ENCODE peak calls at places on chromosomes 3 and 15, in nine cellular contexts. T is cardiac fibroblast; J is upper lobe of right lung; H is SK-N-SH; C is esophagus squamous epithelium; U is right lobe of liver; R is adrenal gland; S is right atrium auricular region; X is CD4-positive, alpha-beta T cell. Q is an unnamed sample.

GRCh38 chr3:117350386-117350785 is 640.8 kb downstream of the TUSC7 start:
- DNase-seq in T (no peak), J (no peak), H (no peak), C (no peak), U (no peak), R (no peak), S (no peak), X (no peak), Q (no peak)

GRCh38 chr3:74055064-74055463 is 430.3 kb upstream of the PDZRN3 start:
- DNase-seq in T (no peak), J (no peak), H (no peak), C (no peak), U (no peak), R (no peak), S (no peak), X (no peak), Q (no peak)

GRCh38 chr15:61314443-61314842 is 85.3 kb upstream of the RORA start:
- DNase-seq in T (no peak), J (no peak), H (no peak), C (no peak), U (no peak), R (no peak), S (no peak), X (no peak), Q (no peak)

GRCh38 chr3:128572644-128573105 is 77.9 kb downstream of the RPN1 start:
- DNase-seq in T (no peak), J (no peak), H (peak; percentile 70), C (no peak), U (no peak), R (no peak), S (no peak), X (no peak), Q (no peak)

GRCh38 chr3:53843195-53844177 is 2.7 kb downstream of the CHDH start:
- DNase-seq in T (no peak), J (no peak), H (no peak), C (no peak), U (peak; percentile 75), R (no peak), S (no peak), X (no peak), Q (no peak)

GRCh38 chr3:38649500-38650247 is at the start of gene SCN5A:
- DNase-seq in T (peak; percentile 28), J (peak; percentile 70), H (peak; percentile 94), C (no peak), U (no peak), R (peak; percentile 58), S (no peak), X (no peak), Q (no peak)

GRCh38 chr3:102488316-102488715 is 53.5 kb downstream of the ZPLD1 start:
- DNase-seq in T (no peak), J (no peak), H (no peak), C (no peak), U (no peak), R (no peak), S (no peak), X (no peak), Q (no peak)

GRCh38 chr15:69021895-69022294 is 7.4 kb downstream of the NOX5 start:
- DNase-seq in T (no peak), J (no peak), H (no peak), C (no peak), U (no peak), R (no peak), S (no peak), X (no peak), Q (no peak)

GRCh38 chr3:190721330-190721729 is 141.2 kb downstream of the GMNC start:
- DNase-seq in T (no peak), J (no peak), H (no peak), C (no peak), U (no peak), R (no peak), S (no peak), X (no peak), Q (peak; percentile 34)

GRCh38 chr15:65423150-65423976 is 616 bp upstream of the IGDCC4 start:
- DNase-seq in T (no peak), J (peak; percentile 48), H (no peak), C (no peak), U (no peak), R (no peak), S (no peak), X (no peak), Q (no peak)

GRCh38 chr3:36674816-36675215 is 89.5 kb downstream of the DCLK3 start:
- DNase-seq in T (no peak), J (no peak), H (no peak), C (no peak), U (no peak), R (no peak), S (no peak), X (no peak), Q (no peak)

GRCh38 chr3:104316118-104316517 is 1050.6 kb upstream of the ALCAM start:
- DNase-seq in T (no peak), J (no peak), H (no peak), C (no peak), U (no peak), R (no peak), S (no peak), X (no peak), Q (no peak)

GRCh38 chr3:5021571-5022092 is 42.4 kb downstream of the BHLHE40 start:
- DNase-seq in T (no peak), J (no peak), H (no peak), C (no peak), U (no peak), R (no peak), S (no peak), X (no peak), Q (peak; percentile 73)

GRCh38 chr15:25525741-25526140 is 86.9 kb upstream of the UBE3A start:
- DNase-seq in T (no peak), J (no peak), H (no peak), C (no peak), U (no peak), R (no peak), S (no peak), X (no peak), Q (no peak)

GRCh38 chr3:38345879-38346583 is 554 bp upstream of the XYLB start:
- DNase-seq in T (no peak), J (no peak), H (no peak), C (no peak), U (no peak), R (no peak), S (no peak), X (no peak), Q (no peak)

GRCh38 chr3:189122120-189122519 is 49.7 kb upstream of the TPRG1 start:
- DNase-seq in T (no peak), J (no peak), H (no peak), C (no peak), U (no peak), R (no peak), S (no peak), X (no peak), Q (no peak)

GRCh38 chr15:78633348-78633747 is 7.7 kb downstream of the CHRNB4 start:
- DNase-seq in T (no peak), J (no peak), H (no peak), C (no peak), U (no peak), R (no peak), S (no peak), X (no peak), Q (no peak)
- TF ChIP-seq CTCF in T (no peak), J (no peak), H (no peak), C (no peak), U (no peak), R (no peak), S (no peak), X (no peak), Q (no peak)

GRCh38 chr3:45842851-45843625 is 1.1 kb upstream of the LZTFL1 start:
- DNase-seq in T (no peak), J (no peak), H (no peak), C (no peak), U (no peak), R (no peak), S (no peak), X (no peak), Q (no peak)

GRCh38 chr3:45841380-45841700 is 579 bp downstream of the LZTFL1 start:
- DNase-seq in T (peak; percentile 27), J (peak; percentile 68), H (no peak), C (no peak), U (no peak), R (no peak), S (no peak), X (no peak), Q (no peak)

GRCh38 chr3:45838466-45838865 is 3.5 kb downstream of the LZTFL1 start:
- DNase-seq in T (no peak), J (no peak), H (no peak), C (no peak), U (no peak), R (no peak), S (no peak), X (no peak), Q (no peak)

DNA sequence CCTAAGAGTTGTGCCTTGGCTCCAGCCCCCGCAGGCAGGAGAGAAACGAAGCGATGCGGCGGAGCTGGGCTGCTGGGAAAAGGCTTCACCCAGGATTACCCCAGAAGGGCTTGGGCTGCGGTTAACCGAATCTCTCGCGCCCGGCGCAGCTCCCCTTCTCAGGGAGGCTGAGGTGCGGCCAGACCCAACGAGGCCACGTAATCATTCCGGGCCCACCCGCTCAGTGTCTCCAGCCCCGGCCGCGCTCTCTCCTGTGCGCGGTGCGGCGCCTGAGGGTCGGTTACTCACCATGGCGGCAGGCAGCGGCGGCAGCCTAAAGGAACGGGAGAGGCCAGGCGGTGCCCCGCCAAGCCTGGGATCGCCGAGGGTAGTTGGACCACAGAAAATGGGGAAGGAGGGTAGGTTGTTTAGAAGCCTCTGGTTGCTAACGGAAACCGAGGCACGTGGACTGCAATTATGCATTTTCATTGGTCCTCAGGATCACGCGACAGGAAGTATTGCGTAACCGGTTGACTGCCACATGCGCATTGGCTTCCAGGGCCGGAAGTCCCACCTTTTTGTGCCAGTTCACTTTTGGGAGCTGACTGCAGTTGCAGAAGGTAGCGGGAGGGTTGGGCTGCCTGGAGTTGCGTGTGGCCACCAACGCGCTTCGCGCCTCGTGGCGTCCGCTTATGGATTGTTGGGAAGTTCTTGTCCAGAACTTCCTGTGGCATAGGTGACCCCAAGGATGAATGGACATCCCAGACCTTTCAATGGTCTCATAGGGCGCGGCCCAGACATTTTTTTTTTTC is at the start of gene LZTFL1:
- DNase-seq in T (peak; percentile 98), J (peak; percentile 91), H (peak; percentile 90), C (peak; percentile 72), U (peak; percentile 90), R (peak; percentile 91), S (peak; percentile 97), X (peak; percentile 84), Q (peak; percentile 92)
- TF ChIP-seq CTCF in T (no peak), J (no peak), H (no peak), C (no peak), U (no peak), R (no peak), S (no peak), X (no peak), Q (no peak)

GRCh38 chr3:147383617-147384016 is 22.7 kb downstream of the ZIC4 start:
- DNase-seq in T (no peak), J (no peak), H (no peak), C (no peak), U (no peak), R (no peak), S (no peak), X (no peak), Q (no peak)
- TF ChIP-seq CTCF in T (no peak), J (no peak), H (peak; percentile 29), C (no peak), U (peak; percentile 25), R (no peak), S (no peak), X (no peak), Q (peak; percentile 20)

DNA sequence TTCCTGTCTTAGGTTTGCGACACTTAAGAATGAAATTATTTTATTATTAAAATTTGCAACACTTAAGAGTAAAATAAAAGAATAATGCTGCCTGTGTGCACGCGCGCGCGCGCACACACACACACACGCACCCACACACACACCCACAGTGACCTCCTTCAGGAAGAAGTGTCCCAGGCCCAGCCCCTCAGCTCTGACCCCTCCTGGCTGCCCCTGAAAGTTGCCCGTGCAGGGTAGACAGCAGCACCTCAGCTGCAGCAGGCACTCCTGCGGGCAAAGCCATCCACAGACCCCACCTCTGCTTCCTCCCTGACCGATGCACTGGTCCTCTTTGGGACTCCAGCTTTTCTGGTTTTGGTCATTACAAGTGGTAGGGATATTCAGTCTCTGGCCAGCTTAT is 478.2 kb downstream of the NTRK3 start:
- DNase-seq in T (no peak), J (no peak), H (no peak), C (no peak), U (no peak), R (no peak), S (no peak), X (no peak), Q (no peak)
- TF ChIP-seq CTCF in T (no peak), J (no peak), H (no peak), C (no peak), U (no peak), R (no peak), S (no peak), X (no peak), Q (no peak)

Q was measured in kidney epithelial cell.